ENCODE peak calls at places on chromosomes 13 and 19, in six cellular contexts. O is CD4-positive, alpha-beta T cell; G is WERI-Rb-1; J is esophagus muscularis mucosa; X is GM12878; W is HFF-Myc. D is an unnamed sample.

GRCh38 chr13:114099918-114100445 is 32.4 kb downstream of the RASA3 start:
- DNase-seq in O (no peak), G (peak; percentile 67), J (no peak), X (no peak), W (no peak), D (no peak)

GRCh38 chr19:3808420-3809143 is 22.4 kb upstream of the MATK start:
- DNase-seq in O (no peak), G (no peak), J (no peak), X (no peak), W (no peak), D (no peak)

GRCh38 chr13:52155177-52155576 is 4.2 kb downstream of the NEK3 start:
- DNase-seq in O (no peak), G (no peak), J (no peak), X (no peak), W (no peak), D (no peak)

GRCh38 chr13:41988244-41988643 is 27.3 kb upstream of the VWA8 start:
- DNase-seq in O (no peak), G (no peak), J (no peak), X (no peak), W (no peak), D (no peak)

GRCh38 chr19:32437096-32437495 is 31.5 kb downstream of the DPY19L3 start:
- DNase-seq in O (no peak), G (no peak), J (no peak), X (no peak), W (no peak), D (no peak)

GRCh38 chr13:67048084-67048792 is 181.9 kb downstream of the PCDH9 start:
- DNase-seq in O (no peak), G (no peak), J (no peak), X (no peak), W (peak; percentile 15), D (no peak)

GRCh38 chr13:75226755-75227435 is 255.1 kb downstream of the TBC1D4 start:
- DNase-seq in O (no peak), G (no peak), J (no peak), X (no peak), W (no peak), D (no peak)

GRCh38 chr19:19342086-19343015 is 21.7 kb downstream of the MAU2 start:
- DNase-seq in O (no peak), G (peak; percentile 83), J (no peak), X (no peak), W (no peak), D (peak; percentile 79)

GRCh38 chr13:73411067-73411809 is 352.4 kb downstream of the KLF5 start:
- DNase-seq in O (no peak), G (no peak), J (no peak), X (no peak), W (no peak), D (no peak)

GRCh38 chr13:109235901-109236300 is 550.5 kb downstream of the IRS2 start:
- DNase-seq in O (no peak), G (no peak), J (no peak), X (no peak), W (no peak), D (no peak)

GRCh38 chr13:26050568-26051230 is 1.1 kb downstream of the SHISA2 start:
- DNase-seq in O (no peak), G (peak; percentile 91), J (peak; percentile 66), X (no peak), W (no peak), D (peak; percentile 50)

GRCh38 chr13:39499580-39499979 is 103.4 kb downstream of the LHFPL6 start:
- DNase-seq in O (no peak), G (no peak), J (peak; percentile 78), X (no peak), W (no peak), D (no peak)

GRCh38 chr19:10404888-10405808 is 1.8 kb upstream of the CDC37 start:
- DNase-seq in O (no peak), G (no peak), J (no peak), X (no peak), W (no peak), D (no peak)

GRCh38 chr13:105165449-105166125 is 1369.9 kb downstream of the EFNB2 start:
- DNase-seq in O (no peak), G (no peak), J (no peak), X (peak; percentile 15), W (no peak), D (no peak)

GRCh38 chr13:39209731-39210633 is 171.7 kb downstream of the NHLRC3 start:
- DNase-seq in O (no peak), G (no peak), J (no peak), X (no peak), W (no peak), D (no peak)

GRCh38 chr13:113854238-113855011 is 9.5 kb downstream of the GAS6 start:
- DNase-seq in O (no peak), G (peak; percentile 9), J (no peak), X (no peak), W (no peak), D (no peak)

GRCh38 chr13:40665061-40665753 is 1.2 kb downstream of the FOXO1 start:
- DNase-seq in O (peak; percentile 26), G (peak; percentile 21), J (no peak), X (no peak), W (no peak), D (no peak)

GRCh38 chr13:49530452-49530851 is 34.7 kb downstream of the PHF11 start:
- DNase-seq in O (no peak), G (no peak), J (no peak), X (no peak), W (no peak), D (no peak)

GRCh38 chr19:11382898-11383705 is 1.0 kb downstream of the EPOR start:
- DNase-seq in O (no peak), G (peak; percentile 67), J (no peak), X (no peak), W (no peak), D (no peak)

GRCh38 chr19:21697171-21697570 is 70.2 kb downstream of the ZNF100 start:
- DNase-seq in O (no peak), G (no peak), J (peak; percentile 72), X (no peak), W (no peak), D (no peak)

GRCh38 chr19:13633109-13633508 is 126.8 kb upstream of the CACNA1A start:
- DNase-seq in O (no peak), G (no peak), J (no peak), X (no peak), W (peak; percentile 64), D (no peak)

GRCh38 chr13:35926859-35927530 is 204.2 kb downstream of the DCLK1 start:
- DNase-seq in O (no peak), G (no peak), J (no peak), X (no peak), W (no peak), D (no peak)

GRCh38 chr13:26377038-26377437 is 123.1 kb downstream of the CDK8 start:
- DNase-seq in O (no peak), G (peak; percentile 60), J (no peak), X (no peak), W (no peak), D (no peak)

GRCh38 chr19:42079886-42080763 is 4.2 kb downstream of the ZNF574 start:
- DNase-seq in O (no peak), G (no peak), J (no peak), X (no peak), W (no peak), D (no peak)

GRCh38 chr13:97460853-97461252 is 26.9 kb downstream of the RAP2A start:
- DNase-seq in O (no peak), G (no peak), J (no peak), X (no peak), W (no peak), D (no peak)

GRCh38 chr13:101111894-101112293 is 304.4 kb downstream of the NALCN start:
- DNase-seq in O (no peak), G (no peak), J (no peak), X (no peak), W (no peak), D (no peak)

GRCh38 chr13:101116826-101117225 is 299.5 kb downstream of the NALCN start:
- DNase-seq in O (no peak), G (no peak), J (no peak), X (no peak), W (no peak), D (no peak)

GRCh38 chr13:101116381-101116780 is 299.9 kb downstream of the NALCN start:
- DNase-seq in O (no peak), G (no peak), J (no peak), X (no peak), W (no peak), D (no peak)

GRCh38 chr13:101121608-101122007 is 294.7 kb downstream of the NALCN start:
- DNase-seq in O (no peak), G (no peak), J (no peak), X (no peak), W (no peak), D (no peak)

GRCh38 chr13:101115762-101116161 is 300.5 kb downstream of the NALCN start:
- DNase-seq in O (no peak), G (no peak), J (no peak), X (no peak), W (no peak), D (no peak)
- TF ChIP-seq CTCF in O (no peak), G (peak; percentile 31), J (no peak), X (no peak), W (no peak), D (no peak)

GRCh38 chr19:16325161-16325527 is 518 bp downstream of the KLF2 start:
- DNase-seq in O (peak; percentile 52), G (peak; percentile 55), J (no peak), X (no peak), W (no peak), D (no peak)
- TF ChIP-seq CTCF in O (no peak), G (peak; percentile 8), J (no peak), X (no peak), W (no peak), D (no peak)

GRCh38 chr19:46022431-46023310 is at the start of gene PGLYRP1:
- DNase-seq in O (no peak), G (no peak), J (no peak), X (no peak), W (no peak), D (no peak)

GRCh38 chr19:46023311-46023779 is 492 bp upstream of the PGLYRP1 start:
- DNase-seq in O (no peak), G (no peak), J (no peak), X (no peak), W (no peak), D (no peak)

GRCh38 chr19:46022061-46022430 is 807 bp downstream of the PGLYRP1 start:
- DNase-seq in O (no peak), G (no peak), J (no peak), X (no peak), W (no peak), D (no peak)

GRCh38 chr19:46021531-46022041 is 1.3 kb downstream of the PGLYRP1 start:
- DNase-seq in O (no peak), G (peak; percentile 37), J (no peak), X (no peak), W (no peak), D (no peak)

GRCh38 chr19:46025825-46026224 is 3.0 kb upstream of the PGLYRP1 start:
- DNase-seq in O (no peak), G (no peak), J (no peak), X (no peak), W (no peak), D (no peak)
- TF ChIP-seq CTCF in O (no peak), G (no peak), J (no peak), X (no peak), W (no peak), D (no peak)

DNA sequence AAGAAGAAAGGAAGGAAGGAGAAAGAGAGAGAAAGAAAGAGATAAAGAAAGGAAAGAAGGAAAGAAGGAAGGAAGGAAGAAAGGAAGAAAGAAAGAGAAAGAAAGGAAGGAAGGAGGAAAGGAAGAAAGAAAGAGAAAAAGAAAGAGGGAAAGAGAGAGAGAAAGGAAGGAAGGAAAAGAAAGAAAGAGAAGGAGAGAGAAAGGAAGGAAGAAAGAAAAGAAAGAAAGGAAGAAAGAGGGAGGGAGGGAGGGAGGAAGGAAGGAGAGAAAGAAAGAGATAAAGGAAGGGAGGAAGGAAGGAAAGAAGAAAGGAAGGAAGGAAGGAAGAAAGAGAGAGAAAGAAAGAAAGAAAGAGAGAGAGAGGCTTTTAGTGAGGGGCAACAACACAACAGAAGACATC is 135.1 kb upstream of the VSTM2B start:
- DNase-seq in O (no peak), G (no peak), J (no peak), X (no peak), W (no peak), D (no peak)
- TF ChIP-seq CTCF in O (no peak), G (no peak), J (no peak), X (no peak), W (no peak), D (no peak)